ENCODE peak calls at places on chromosomes 3 and 15, in five cellular contexts. M is HT1080; U is cardiac septum; F is CD8-positive, alpha-beta memory T cell; R is stimulated activated CD8-positive, alpha-beta memory T cell treated with anti-CD3 and anti-CD28 coated beads, Interleukin-4, amount 100 ng/mL, for 1 hour. Z is an unnamed sample.

GRCh38 chr3:16841906-16842709 is 42.6 kb upstream of the PLCL2 start:
- DNase-seq in M (no peak), F (peak; percentile 78), R (peak; percentile 30), U (peak; percentile 82), Z (peak; percentile 8)

GRCh38 chr3:64747682-64748081 is 59.9 kb upstream of the ADAMTS9 start:
- DNase-seq in R (no peak), U (no peak), F (no peak), M (no peak), Z (no peak)

GRCh38 chr3:190070623-190071347 is 49.9 kb downstream of the P3H2 start:
- DNase-seq in M (no peak), U (no peak), R (no peak), F (no peak), Z (peak; percentile 68)

GRCh38 chr3:106206165-106206564 is 337.4 kb upstream of the CBLB start:
- DNase-seq in U (no peak), F (peak; percentile 31), M (no peak), R (no peak), Z (no peak)

GRCh38 chr3:43794776-43795175 is 104.0 kb downstream of the ABHD5 start:
- DNase-seq in M (peak; percentile 71), R (no peak), U (no peak), F (no peak), Z (peak; percentile 60)

GRCh38 chr3:132726341-132726823 is 4.2 kb upstream of the NPHP3 start:
- DNase-seq in F (peak; percentile 52), R (no peak), M (peak; percentile 62), U (no peak), Z (peak; percentile 54)

GRCh38 chr3:182979719-182980191 is 583 bp downstream of the DCUN1D1 start:
- DNase-seq in F (peak; percentile 20), M (peak; percentile 26), U (no peak), R (no peak), Z (peak; percentile 62)

GRCh38 chr15:51678081-51678480 is 3.2 kb upstream of the SCG3 start:
- DNase-seq in F (no peak), R (no peak), U (no peak), M (no peak), Z (no peak)

GRCh38 chr3:110814170-110815007 is 257.2 kb upstream of the NECTIN3 start:
- DNase-seq in F (peak; percentile 1), U (no peak), R (no peak), M (peak; percentile 98), Z (peak; percentile 97)

GRCh38 chr3:159432721-159433300 is 555.8 kb upstream of the IL12A start:
- DNase-seq in U (no peak), R (no peak), M (peak; percentile 50), F (no peak), Z (peak; percentile 69)

GRCh38 chr15:87959080-87959479 is 297.5 kb downstream of the NTRK3 start:
- DNase-seq in M (peak; percentile 3), R (no peak), U (no peak), F (no peak), Z (no peak)

GRCh38 chr3:183513046-183513706 is 42.3 kb downstream of the KLHL6 start:
- DNase-seq in F (peak; percentile 74), R (peak; percentile 18), U (no peak), M (no peak), Z (no peak)

GRCh38 chr3:4741404-4742307 is 237.6 kb upstream of the BHLHE40 start:
- DNase-seq in M (peak; percentile 99), U (no peak), R (no peak), F (no peak), Z (peak; percentile 96)

GRCh38 chr3:160162440-160162839 is 62.8 kb upstream of the C3orf80 start:
- DNase-seq in M (no peak), U (no peak), F (no peak), R (no peak), Z (no peak)

GRCh38 chr3:194296832-194297666 is 54.1 kb downstream of the CPN2 start:
- DNase-seq in U (peak; percentile 74), M (no peak), F (no peak), R (no peak), Z (peak; percentile 73)

GRCh38 chr15:59166601-59167265 is 39.9 kb upstream of the LDHAL6B start:
- DNase-seq in F (no peak), R (no peak), M (no peak), U (no peak), Z (no peak)

GRCh38 chr3:58779934-58780333 is 113.4 kb upstream of the FAM3D start:
- DNase-seq in R (no peak), F (no peak), U (no peak), M (no peak), Z (no peak)

GRCh38 chr15:60790641-60791040 is 311.7 kb upstream of the ICE2 start:
- DNase-seq in R (no peak), F (no peak), U (no peak), M (no peak), Z (no peak)

GRCh38 chr15:92636950-92637481 is 18.6 kb downstream of the FAM174B start:
- DNase-seq in R (no peak), M (no peak), F (no peak), U (peak; percentile 67), Z (peak; percentile 69)

GRCh38 chr3:54822206-54822605 is 105.7 kb downstream of the LRTM1 start:
- DNase-seq in F (no peak), M (peak; percentile 12), U (no peak), R (no peak), Z (peak; percentile 72)

GRCh38 chr3:104460477-104461406 is 906.0 kb upstream of the ALCAM start:
- DNase-seq in R (no peak), M (peak; percentile 43), F (no peak), U (no peak), Z (peak; percentile 67)

GRCh38 chr3:37626722-37627565 is 234.7 kb upstream of the CTDSPL start:
- DNase-seq in R (no peak), F (no peak), M (no peak), U (no peak), Z (no peak)

GRCh38 chr3:98501270-98501669 is 3.8 kb downstream of the OR5K2 start:
- DNase-seq in U (no peak), F (no peak), M (no peak), R (no peak), Z (no peak)

GRCh38 chr3:38153221-38153620 is 12.1 kb upstream of the OXSR1 start:
- DNase-seq in M (no peak), U (no peak), F (no peak), R (no peak), Z (no peak)

GRCh38 chr15:100537326-100537725 is 8.6 kb upstream of the CERS3 start:
- DNase-seq in U (no peak), M (no peak), R (no peak), F (no peak), Z (no peak)

GRCh38 chr3:129313983-129314756 is 35.5 kb downstream of the HMCES start:
- DNase-seq in F (no peak), U (no peak), R (no peak), M (peak; percentile 68), Z (peak; percentile 84)

GRCh38 chr3:193974591-193974990 is 161.4 kb upstream of the HES1 start:
- DNase-seq in M (no peak), F (no peak), U (no peak), R (no peak), Z (no peak)

GRCh38 chr3:138270245-138270644 is 59.4 kb downstream of the NME9 start:
- DNase-seq in R (no peak), M (no peak), F (no peak), U (no peak), Z (no peak)

GRCh38 chr15:93072440-93073394 is 16.3 kb downstream of the RGMA start:
- DNase-seq in M (no peak), U (peak; percentile 85), R (no peak), F (no peak), Z (peak; percentile 55)

GRCh38 chr3:190831225-190831624 is 31.3 kb downstream of the GMNC start:
- DNase-seq in M (no peak), F (no peak), R (no peak), U (no peak), Z (no peak)

GRCh38 chr3:149393355-149394165 is 16.1 kb upstream of the TM4SF1 start:
- DNase-seq in M (peak; percentile 74), R (no peak), F (no peak), U (peak; percentile 86), Z (peak; percentile 84)

GRCh38 chr3:126361211-126361610 is 4.0 kb upstream of the KLF15 start:
- DNase-seq in R (no peak), F (no peak), U (peak; percentile 59), M (no peak), Z (no peak)